ENCODE peak calls at places on chromosomes 7 and 10, in nine cellular contexts. N is astrocyte, B is esophagus muscularis mucosa, P is fibroblast of lung, G is stomach, E is cardiac fibroblast, R is K562, Q is neural crest cell, F is fibroblast of villous mesenchyme. Y is an unnamed sample.

GRCh38 chr10:15315286-15315685 is 55.8 kb downstream of the FAM171A1 start:
- DNase-seq in R (no peak), N (no peak), E (no peak), G (no peak), Q (no peak), B (no peak), F (no peak), P (no peak), Y (no peak)

GRCh38 chr7:71308105-71308504 is 176.2 kb downstream of the GALNT17 start:
- DNase-seq in B (no peak), P (peak), G (no peak), N (peak), R (no peak), E (no peak), Q (no peak), F (no peak), Y (no peak)

GRCh38 chr7:156156734-156157408 is 344.6 kb upstream of the SHH start:
- DNase-seq in R (peak), F (no peak), G (peak), P (peak), B (no peak), E (no peak), Q (peak), N (peak), Y (peak)

GRCh38 chr10:131323880-131324279 is 12.4 kb upstream of the TCERG1L start:
- DNase-seq in B (peak), F (no peak), P (no peak), R (no peak), G (no peak), E (no peak), N (no peak), Q (no peak), Y (no peak)

GRCh38 chr10:24912214-24912613 is 40.2 kb downstream of the PRTFDC1 start:
- DNase-seq in P (peak), E (peak), N (peak), G (no peak), Q (no peak), F (peak), R (no peak), B (no peak), Y (no peak)

GRCh38 chr10:76632158-76633051 is 1005.2 kb downstream of the KCNMA1 start:
- DNase-seq in Q (no peak), B (no peak), N (no peak), G (peak), E (peak), P (peak), R (no peak), F (no peak), Y (peak)

GRCh38 chr7:1747004-1747801 is 77.1 kb downstream of the ELFN1 start:
- DNase-seq in P (no peak), F (no peak), B (no peak), Q (no peak), E (no peak), N (no peak), G (no peak), R (no peak), Y (no peak)

GRCh38 chr10:24415455-24416169 is 206.7 kb downstream of the KIAA1217 start:
- DNase-seq in G (peak), F (peak), N (peak), B (no peak), R (no peak), P (peak), Q (no peak), E (peak), Y (no peak)

GRCh38 chr10:2985729-2986232 is 81.6 kb upstream of the PFKP start:
- DNase-seq in B (no peak), R (peak), P (peak), F (no peak), N (peak), E (peak), Q (no peak), G (peak), Y (no peak)

GRCh38 chr10:132913559-132914115 is 28.7 kb downstream of the CFAP46 start:
- DNase-seq in B (no peak), E (no peak), R (no peak), N (no peak), Q (no peak), F (no peak), G (no peak), P (no peak), Y (no peak)

GRCh38 chr7:96273716-96274115 is 48.2 kb downstream of the SLC25A13 start:
- DNase-seq in B (no peak), G (no peak), F (peak), Q (no peak), N (no peak), R (no peak), E (no peak), P (no peak), Y (no peak)

GRCh38 chr10:113665352-113665751 is 1.5 kb upstream of the NRAP start:
- DNase-seq in R (no peak), E (no peak), B (no peak), N (no peak), P (no peak), G (no peak), Q (no peak), F (no peak), Y (no peak)

GRCh38 chr7:115793958-115794702 is 236.4 kb downstream of the TFEC start:
- DNase-seq in F (no peak), N (no peak), R (no peak), E (no peak), B (no peak), P (no peak), Q (no peak), G (no peak), Y (no peak)

GRCh38 chr7:101516849-101517248 is 112.2 kb downstream of the MYL10 start:
- DNase-seq in B (no peak), E (no peak), P (no peak), R (no peak), Q (no peak), G (no peak), N (no peak), F (no peak), Y (no peak)

GRCh38 chr10:5894873-5895272 is 4.8 kb downstream of the FBH1 start:
- DNase-seq in B (no peak), R (peak), N (no peak), Q (no peak), E (no peak), P (no peak), G (no peak), F (no peak), Y (no peak)

GRCh38 chr10:88992945-88993537 is 2.4 kb downstream of the FAS start:
- DNase-seq in F (peak), Q (no peak), P (peak), G (no peak), N (peak), B (no peak), E (peak), R (no peak), Y (no peak)

GRCh38 chr7:69126896-69127479 is 471.3 kb upstream of the AUTS2 start:
- DNase-seq in P (no peak), R (no peak), E (no peak), B (no peak), F (no peak), G (no peak), N (no peak), Q (no peak), Y (no peak)

GRCh38 chr10:24811906-24812305 is 88.2 kb upstream of the ARHGAP21 start:
- DNase-seq in N (peak), F (no peak), Q (peak), E (peak), G (no peak), B (no peak), P (peak), R (no peak), Y (no peak)

GRCh38 chr7:44909596-44909995 is 24.3 kb upstream of the PURB start:
- DNase-seq in N (no peak), B (no peak), P (no peak), Q (no peak), E (no peak), G (no peak), F (no peak), R (no peak), Y (no peak)

GRCh38 chr10:98534046-98534445 is 87.3 kb upstream of the HPS1 start:
- DNase-seq in G (no peak), B (no peak), P (no peak), R (no peak), Q (no peak), N (no peak), E (no peak), F (no peak), Y (no peak)

DNA sequence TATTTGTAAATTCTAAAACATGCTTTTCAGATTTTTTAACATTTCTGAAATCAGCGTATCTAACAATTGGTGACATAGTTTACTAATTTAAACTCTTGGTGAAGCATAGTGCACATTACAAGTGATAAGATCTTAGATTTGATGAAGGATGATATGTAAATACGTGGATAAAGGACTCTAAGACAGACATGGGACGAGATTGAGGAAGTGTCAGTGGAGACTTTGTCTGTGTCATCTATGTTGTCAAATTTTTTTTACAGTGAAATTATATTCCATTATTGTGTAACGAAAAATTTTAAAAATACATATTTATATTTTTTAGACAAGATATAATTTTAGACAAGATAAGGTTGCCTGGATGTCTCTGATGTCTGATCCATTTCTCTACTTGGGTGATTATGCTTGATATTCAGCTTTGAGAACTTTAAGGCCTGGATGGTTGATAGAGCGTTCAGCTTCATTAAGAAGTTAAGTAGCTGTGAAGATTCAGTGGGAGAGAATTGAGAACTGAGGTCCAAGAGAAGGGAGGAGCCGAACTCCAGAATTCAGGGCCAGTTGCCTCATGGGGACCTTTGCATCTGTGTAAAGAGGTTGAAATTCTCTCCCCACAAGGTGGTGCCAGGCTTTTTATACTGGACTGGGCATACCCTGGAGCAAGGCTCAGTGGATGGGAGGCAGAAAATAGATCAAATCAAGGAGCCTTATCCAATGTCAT is 62.7 kb downstream of the KAT6B start:
- DNase-seq in N (no peak), R (no peak), P (no peak), E (peak), F (no peak), G (no peak), Q (no peak), B (no peak), Y (peak)
- TF ChIP-seq CTCF in N (no peak), R (no peak), P (no peak), E (peak), F (peak), G (no peak), Q (no peak), B (no peak), Y (no peak)

GRCh38 chr7:142418316-142418715 is 160.5 kb upstream of the PRSS58 start:
- DNase-seq in R (no peak), Q (no peak), E (no peak), B (no peak), N (no peak), F (no peak), G (no peak), P (no peak), Y (no peak)

GRCh38 chr7:142414915-142415314 is 157.1 kb upstream of the PRSS58 start:
- DNase-seq in Q (no peak), E (no peak), F (no peak), R (no peak), N (no peak), P (no peak), B (no peak), G (no peak), Y (no peak)

GRCh38 chr7:142425281-142425680 is 167.4 kb upstream of the PRSS58 start:
- DNase-seq in R (no peak), Q (no peak), N (no peak), E (no peak), F (no peak), P (no peak), B (peak), G (no peak), Y (no peak)

GRCh38 chr7:142420554-142421362 is 162.9 kb upstream of the PRSS58 start:
- DNase-seq in F (no peak), E (peak), N (peak), Q (no peak), R (peak), B (peak), G (no peak), P (peak), Y (peak)
- TF ChIP-seq CTCF in F (peak), E (peak), N (peak), Q (no peak), R (peak), B (no peak), G (no peak), P (peak), Y (no peak)

DNA sequence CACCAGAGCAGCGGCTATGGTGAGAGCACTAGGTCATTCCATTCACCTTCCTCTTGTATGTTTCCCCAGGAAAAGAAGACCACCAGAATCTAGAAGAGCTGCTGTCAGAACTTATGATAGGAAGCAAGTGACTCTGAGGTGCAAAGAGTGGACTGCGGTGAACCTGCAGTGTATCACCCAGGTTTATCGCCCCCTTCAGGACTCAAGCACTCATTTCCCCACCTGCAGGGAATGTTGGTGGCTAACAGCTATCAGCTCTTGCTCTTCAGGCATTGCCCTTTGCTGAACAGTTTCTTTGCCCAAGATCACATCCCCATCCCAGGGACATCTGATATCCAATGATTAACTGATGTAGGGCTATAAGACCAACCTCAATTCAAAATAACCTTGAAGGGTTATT is 66.3 kb upstream of the IL6 start:
- DNase-seq in F (no peak), B (no peak), G (no peak), P (no peak), N (no peak), E (no peak), Q (no peak), R (no peak), Y (no peak)
- TF ChIP-seq CTCF in F (peak), B (no peak), G (no peak), P (no peak), N (no peak), E (no peak), Q (peak), R (peak), Y (peak)

GRCh38 chr7:31924228-31924627 is 146.0 kb downstream of the PDE1C start:
- DNase-seq in R (no peak), P (no peak), Q (no peak), B (no peak), G (no peak), F (no peak), E (no peak), N (no peak), Y (no peak)

GRCh38 chr7:31919678-31920369 is 150.4 kb downstream of the PDE1C start:
- DNase-seq in Q (no peak), R (no peak), N (no peak), F (no peak), B (no peak), E (no peak), G (no peak), P (no peak), Y (no peak)

GRCh38 chr7:31922883-31923282 is 147.3 kb downstream of the PDE1C start:
- DNase-seq in R (no peak), E (no peak), Q (no peak), G (no peak), B (no peak), P (no peak), N (no peak), F (no peak), Y (no peak)

GRCh38 chr7:31918706-31919393 is 151.4 kb downstream of the PDE1C start:
- DNase-seq in P (no peak), G (no peak), Q (no peak), B (no peak), R (no peak), N (no peak), F (no peak), E (no peak), Y (no peak)

DNA sequence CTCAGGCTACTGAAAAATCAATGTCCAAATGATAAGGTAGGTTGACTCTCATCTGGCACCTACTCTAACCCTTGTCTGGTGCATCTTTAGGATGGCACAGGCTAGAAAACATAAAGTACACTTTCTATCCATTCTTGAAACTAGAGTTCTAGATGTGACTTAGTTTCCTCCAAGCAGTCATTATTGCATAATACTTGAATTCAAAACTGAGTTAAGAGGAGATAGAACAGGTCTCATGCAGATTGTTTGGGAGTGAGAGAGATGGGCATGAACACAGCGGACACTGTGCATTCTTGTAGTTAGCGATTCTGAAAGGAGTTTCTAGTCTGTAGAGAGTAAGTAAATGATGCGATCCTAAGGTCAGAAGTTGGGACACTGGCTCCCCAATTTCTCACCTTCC is 149.2 kb downstream of the PDE1C start:
- DNase-seq in G (no peak), R (no peak), P (no peak), Q (no peak), N (no peak), B (no peak), E (no peak), F (no peak), Y (no peak)
- TF ChIP-seq CTCF in G (no peak), R (no peak), P (no peak), Q (no peak), N (no peak), B (no peak), E (no peak), F (no peak), Y (no peak)

GRCh38 chr7:151856098-151856497 is 20.8 kb downstream of the PRKAG2 start:
- DNase-seq in Q (no peak), N (no peak), G (no peak), E (no peak), F (no peak), B (no peak), R (no peak), P (no peak), Y (no peak)
- TF ChIP-seq CTCF in Q (peak), N (no peak), G (no peak), E (no peak), F (no peak), B (no peak), R (no peak), P (no peak), Y (no peak)

Y was measured in activated CD8-positive, alpha-beta T cell treated with anti-CD3 and anti-CD28 coated beads for 36 hours.